ENCODE peak calls at places on chromosome 3, in five cellular contexts. U is activated CD4-positive, alpha-beta T cell treated with anti-CD3 and anti-CD28 coated beads, Interleukin-2, amount 50 U/mL, for 1 hour; N is neuronal stem cell; Y is iPS-NIHi11; V is dermis microvascular lymphatic vessel endothelial cell. T is an unnamed sample.
A peak's percentile ranks its signal among the peaks of the same experiment; 100 is the strongest.

GRCh38 chr3:59143447-59143846 is 93.6 kb upstream of the CFAP20DC start:
- DNase-seq in U (no peak), N (no peak), Y (no peak), V (no peak), T (peak; percentile 10)

GRCh38 chr3:105580551-105580950 is 213.8 kb downstream of the ALCAM start:
- DNase-seq in U (no peak), N (no peak), Y (no peak), V (no peak), T (no peak)

GRCh38 chr3:156189927-156190326 is 69.5 kb downstream of the KCNAB1 start:
- DNase-seq in U (no peak), N (no peak), Y (no peak), V (no peak), T (no peak)

GRCh38 chr3:182412066-182412465 is 381.2 kb upstream of the ATP11B start:
- DNase-seq in U (no peak), N (no peak), Y (no peak), V (no peak), T (peak; percentile 32)

GRCh38 chr3:50333744-50334328 is 5.8 kb upstream of the TUSC2 start:
- DNase-seq in U (no peak), N (no peak), Y (no peak), V (peak; percentile 88), T (no peak)

GRCh38 chr3:190225186-190225692 is 97.0 kb downstream of the CLDN1 start:
- DNase-seq in U (no peak), N (peak; percentile 9), Y (peak; percentile 37), V (peak; percentile 54), T (no peak)

GRCh38 chr3:49661281-49661680 is 12.9 kb upstream of the APEH start:
- DNase-seq in U (no peak), N (no peak), Y (no peak), V (no peak), T (no peak)

GRCh38 chr3:73602171-73602570 is 22.6 kb downstream of the PDZRN3 start:
- DNase-seq in U (no peak), N (no peak), Y (no peak), V (no peak), T (no peak)

GRCh38 chr3:133383175-133383574 is 16.7 kb upstream of the BFSP2 start:
- DNase-seq in U (no peak), N (no peak), Y (no peak), V (peak; percentile 6), T (no peak)

GRCh38 chr3:192409203-192409837 is 318.0 kb downstream of the FGF12 start:
- DNase-seq in U (no peak), N (peak; percentile 61), Y (peak; percentile 78), V (peak; percentile 55), T (peak; percentile 29)

GRCh38 chr3:59839283-59839682 is 789.5 kb upstream of the CFAP20DC start:
- DNase-seq in U (no peak), N (no peak), Y (no peak), V (no peak), T (peak; percentile 16)

GRCh38 chr3:142896996-142897395 is 8.1 kb upstream of the PCOLCE2 start:
- DNase-seq in U (no peak), N (no peak), Y (no peak), V (no peak), T (no peak)

GRCh38 chr3:102295756-102296155 is 139.1 kb upstream of the ZPLD1 start:
- DNase-seq in U (no peak), N (no peak), Y (no peak), V (no peak), T (no peak)

GRCh38 chr3:14844386-14845170 is 25.8 kb downstream of the FGD5 start:
- DNase-seq in U (no peak), N (no peak), Y (no peak), V (no peak), T (no peak)

GRCh38 chr3:50161320-50161719 is 6.2 kb downstream of the SEMA3F start:
- DNase-seq in U (no peak), N (no peak), Y (no peak), V (no peak), T (no peak)

GRCh38 chr3:122691195-122691594 is 10.6 kb downstream of the PARP14 start:
- DNase-seq in U (no peak), N (no peak), Y (no peak), V (peak; percentile 7), T (peak; percentile 37)

T was measured in NCI-H226.